ENCODE peak calls at places on chromosomes 11 and 22, in four cellular contexts. R is A549, K is activated T-cell treated with anti-CD3 and anti-CD28 coated beads for 1 hour, Q is EH. L is an unnamed sample.
A peak's percentile ranks its signal among the peaks of the same experiment; 100 is the strongest.

GRCh38 chr22:30435674-30436126 is 10.1 kb downstream of the MTFP1 start:
- DNase-seq in K (peak; percentile 61), Q (no peak), R (no peak), L (peak; percentile 77)

GRCh38 chr22:24066872-24067271 is 55.8 kb downstream of the CABIN1 start:
- DNase-seq in Q (no peak), K (no peak), R (no peak), L (no peak)

GRCh38 chr11:66967670-66968425 is 7.3 kb upstream of the C11orf86 start:
- DNase-seq in R (peak; percentile 78), Q (peak; percentile 94), K (no peak), L (no peak)

GRCh38 chr11:16669799-16670415 is 68.5 kb upstream of the C11orf58 start:
- DNase-seq in R (peak; percentile 47), Q (peak; percentile 15), K (no peak), L (no peak)

GRCh38 chr11:118437046-118437735 is 899 bp downstream of the KMT2A start:
- DNase-seq in Q (peak; percentile 52), K (peak; percentile 27), R (peak; percentile 28), L (peak; percentile 27)

GRCh38 chr11:120137611-120138521 is at the start of gene TRIM29:
- DNase-seq in Q (no peak), K (no peak), R (no peak), L (no peak)

GRCh38 chr11:69537126-69537525 is 55.7 kb downstream of the LINC01488 start:
- DNase-seq in Q (no peak), R (no peak), K (no peak), L (no peak)

GRCh38 chr11:77191429-77191822 is 63.4 kb downstream of the MYO7A start:
- DNase-seq in K (no peak), Q (no peak), R (peak; percentile 58), L (no peak)

L was measured in activated gamma-delta T cell treated with anti-CD3 and anti-CD28 coated beads, Interleukin-2, amount 50 U/mL, for 16 hours.